ENCODE peak calls at places on chromosomes 13 and 19, in six cellular contexts. K, D, H, B, U and M are unnamed samples.

GRCh38 chr19:49555600-49556411 is 24.6 kb downstream of the NOSIP start:
- DNase-seq in K (peak; percentile 64), D (no peak), H (no peak), B (peak; percentile 56), U (no peak), M (no peak)

GRCh38 chr13:84417426-84417825 is 535.2 kb upstream of the SLITRK1 start:
- DNase-seq in K (no peak), D (no peak), H (no peak), B (peak; percentile 12), U (no peak), M (no peak)

GRCh38 chr19:8020681-8021080 is 15.2 kb upstream of the ELAVL1 start:
- DNase-seq in K (no peak), D (no peak), H (no peak), B (no peak), U (no peak), M (no peak)

GRCh38 chr19:3404324-3405260 is 38.2 kb downstream of the NFIC start:
- DNase-seq in K (peak; percentile 58), D (peak; percentile 81), H (no peak), B (peak; percentile 93), U (no peak), M (no peak)

GRCh38 chr13:43441916-43442315 is 344.9 kb downstream of the ENOX1 start:
- DNase-seq in K (no peak), D (no peak), H (no peak), B (no peak), U (no peak), M (no peak)

GRCh38 chr19:49212302-49212701 is 54.7 kb downstream of the TRPM4 start:
- DNase-seq in K (no peak), D (no peak), H (peak; percentile 17), B (peak; percentile 83), U (no peak), M (no peak)

GRCh38 chr13:23140492-23140891 is 40.3 kb upstream of the SGCG start:
- DNase-seq in K (no peak), D (no peak), H (no peak), B (no peak), U (peak; percentile 28), M (no peak)

GRCh38 chr19:38710928-38711725 is 33.1 kb downstream of the CAPN12 start:
- DNase-seq in K (no peak), D (no peak), H (no peak), B (no peak), U (no peak), M (no peak)

GRCh38 chr19:49331616-49332055 is 3.6 kb upstream of the CD37 start:
- DNase-seq in K (peak; percentile 67), D (no peak), H (no peak), B (peak; percentile 64), U (peak; percentile 14), M (peak; percentile 70)

GRCh38 chr13:25372275-25373081 is 704 bp downstream of the ATP8A2 start:
- DNase-seq in K (peak; percentile 14), D (no peak), H (no peak), B (no peak), U (no peak), M (no peak)

GRCh38 chr13:29520671-29521070 is 74.8 kb downstream of the SLC7A1 start:
- DNase-seq in K (no peak), D (peak; percentile 18), H (no peak), B (peak; percentile 68), U (no peak), M (no peak)

GRCh38 chr13:67106502-67107057 is 123.6 kb downstream of the PCDH9 start:
- DNase-seq in K (no peak), D (no peak), H (no peak), B (no peak), U (no peak), M (no peak)

DNA sequence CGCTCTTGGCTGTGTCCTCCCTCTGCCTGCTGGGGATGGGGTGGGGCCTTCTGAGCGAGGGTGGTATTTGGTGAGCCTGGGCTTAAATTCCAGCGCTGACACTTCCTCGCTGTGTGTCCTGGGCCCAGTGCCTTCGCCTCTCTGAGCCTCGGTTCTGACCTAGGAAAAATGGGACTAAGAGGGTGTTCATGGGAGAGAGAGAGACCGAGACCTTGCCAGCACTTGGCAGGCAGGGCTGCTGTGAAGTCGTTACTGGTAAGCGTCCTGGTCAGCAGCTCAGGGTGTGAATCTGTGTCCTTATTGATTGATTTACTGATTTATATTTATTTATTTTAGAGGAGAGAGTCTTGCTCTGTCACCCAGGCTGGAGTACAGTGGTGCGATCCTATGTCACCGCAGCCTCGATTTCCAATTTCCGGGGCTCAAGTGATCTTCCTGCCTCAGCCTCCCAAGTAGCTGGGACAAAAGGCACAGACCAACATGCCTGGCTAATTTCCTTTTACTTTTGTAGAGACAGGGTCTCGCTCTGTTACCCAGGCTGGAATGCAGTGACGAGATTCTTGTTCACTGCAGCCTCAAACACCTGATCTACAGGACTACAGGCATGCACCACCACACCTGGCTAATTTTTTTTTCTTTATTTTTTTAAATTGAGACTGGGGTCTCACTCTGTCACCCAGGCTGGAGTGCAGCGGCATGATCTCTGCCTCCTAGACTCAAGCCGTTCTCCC is 2.4 kb downstream of the PKN1 start:
- DNase-seq in K (no peak), D (no peak), H (no peak), B (no peak), U (no peak), M (no peak)
- H3K4me3 ChIP-seq in K (no peak overlapping the region), D (no peak overlapping the region), H (peak overlapping the region; percentile 93), B (no peak overlapping the region), U (no peak overlapping the region), M (no peak overlapping the region)

GRCh38 chr19:55250262-55251036 is 8.4 kb downstream of the PPP6R1 start:
- DNase-seq in K (no peak), D (no peak), H (no peak), B (no peak), U (no peak), M (no peak)
- TF ChIP-seq CTCF in K (no peak), D (no peak), H (no peak), B (no peak), U (no peak), M (no peak)

GRCh38 chr19:680287-681028 is 4.3 kb downstream of the FSTL3 start:
- DNase-seq in K (peak; percentile 99), D (peak; percentile 97), H (peak; percentile 98), B (peak; percentile 100), U (peak; percentile 87), M (peak; percentile 74)

GRCh38 chr19:677201-677600 is 1.0 kb downstream of the FSTL3 start:
- DNase-seq in K (peak; percentile 85), D (peak; percentile 18), H (peak; percentile 92), B (peak; percentile 89), U (no peak), M (no peak)

GRCh38 chr19:677601-678380 is 1.6 kb downstream of the FSTL3 start:
- DNase-seq in K (peak; percentile 57), D (no peak), H (peak; percentile 85), B (no peak), U (no peak), M (no peak)

GRCh38 chr19:679418-680286 is 3.5 kb downstream of the FSTL3 start:
- DNase-seq in K (peak; percentile 93), D (peak; percentile 48), H (peak; percentile 55), B (peak; percentile 95), U (no peak), M (no peak)

GRCh38 chr19:678791-679388 is 2.7 kb downstream of the FSTL3 start:
- DNase-seq in K (no peak), D (no peak), H (no peak), B (no peak), U (no peak), M (no peak)
- H3K4me3 ChIP-seq in K (peak overlapping the region; percentile 57), D (peak overlapping the region; percentile 63), H (peak overlapping the region; percentile 75), B (peak overlapping the region; percentile 49), U (peak overlapping the region; percentile 59), M (peak overlapping the region; percentile 67)

GRCh38 chr19:482186-483041 is 13.9 kb upstream of the MADCAM1 start:
- DNase-seq in K (no peak), D (no peak), H (no peak), B (no peak), U (no peak), M (no peak)
- TF ChIP-seq CTCF in K (peak; percentile 7), D (no peak), H (no peak), B (peak; percentile 14), U (peak; percentile 7), M (peak; percentile 40)

DNA sequence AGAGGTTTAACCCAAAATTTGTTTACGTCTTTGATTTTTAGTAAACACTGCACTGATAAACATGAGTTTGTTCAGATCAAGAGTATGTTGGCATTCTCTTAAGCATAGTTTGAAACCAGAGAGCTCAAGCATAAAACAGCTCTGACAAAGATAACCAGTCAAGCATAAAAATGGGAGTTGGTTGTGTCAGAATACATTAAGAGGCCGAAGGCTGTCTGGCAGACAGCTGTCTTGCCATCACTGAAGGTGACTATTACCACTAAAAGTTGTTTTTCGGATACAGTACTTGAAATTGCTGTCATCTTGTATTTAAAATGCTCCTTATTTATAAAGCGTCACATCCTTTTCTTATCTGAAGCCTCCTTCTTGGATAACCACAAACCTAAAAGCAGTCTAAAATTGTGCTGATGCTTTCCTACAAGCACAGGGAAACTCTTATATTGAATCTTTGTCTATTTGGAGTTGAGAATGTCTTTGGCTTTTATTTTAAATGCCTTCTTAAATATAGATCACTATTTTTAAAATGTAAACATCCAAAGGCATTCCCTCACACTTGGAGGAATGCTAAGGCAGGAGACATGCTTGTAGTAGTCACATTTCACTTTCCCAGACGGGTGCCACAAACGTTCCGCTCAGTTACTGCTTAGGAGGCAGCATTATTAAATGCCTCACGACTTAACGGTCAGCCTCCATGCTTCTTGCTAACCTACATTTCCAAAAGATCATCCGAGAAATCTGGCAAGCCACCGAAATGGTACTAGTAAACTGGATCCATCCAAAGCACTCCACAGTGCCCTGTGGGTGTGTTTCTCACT is 1.6 kb downstream of the SMAD9 start:
- DNase-seq in K (no peak), D (no peak), H (no peak), B (peak; percentile 29), U (no peak), M (peak; percentile 68)
- H3K4me3 ChIP-seq in K (peak overlapping the region; percentile 15), D (peak overlapping the region; percentile 75), H (peak overlapping the region; percentile 58), B (peak overlapping the region; percentile 69), U (peak overlapping the region; percentile 63), M (peak overlapping the region; percentile 61)

GRCh38 chr13:99197257-99197651 is 3.4 kb upstream of the UBAC2 start:
- DNase-seq in K (no peak), D (no peak), H (peak; percentile 56), B (no peak), U (no peak), M (no peak)

GRCh38 chr13:99198630-99199029 is 2.0 kb upstream of the UBAC2 start:
- DNase-seq in K (peak; percentile 34), D (no peak), H (peak; percentile 14), B (no peak), U (peak; percentile 84), M (no peak)

GRCh38 chr13:99193152-99193551 is 7.5 kb upstream of the UBAC2 start:
- DNase-seq in K (no peak), D (no peak), H (no peak), B (no peak), U (no peak), M (no peak)

GRCh38 chr13:99199541-99200432 is 867 bp upstream of the UBAC2 start:
- DNase-seq in K (no peak), D (no peak), H (no peak), B (no peak), U (no peak), M (no peak)

GRCh38 chr13:99196466-99197256 is 4.0 kb upstream of the UBAC2 start:
- DNase-seq in K (no peak), D (no peak), H (peak; percentile 47), B (no peak), U (no peak), M (no peak)
- TF ChIP-seq CTCF in K (no peak), D (peak; percentile 21), H (peak; percentile 60), B (no peak), U (peak; percentile 33), M (peak; percentile 30)

GRCh38 chr13:45415112-45415511 is 3.1 kb downstream of the SLC25A30 start:
- DNase-seq in K (no peak), D (no peak), H (no peak), B (no peak), U (no peak), M (no peak)
- H3K4me3 ChIP-seq in K (no peak overlapping the region), D (no peak overlapping the region), H (no peak overlapping the region), B (no peak overlapping the region), U (no peak overlapping the region), M (peak overlapping the region; percentile 46)